ENCODE peak calls at places on chromosomes 16 and 17, in nine cellular contexts. I, V, J, R, N, Y, H, O and M are unnamed samples.

GRCh38 chr16:74076568-74076967 is 220.0 kb upstream of the PSMD7 start:
- DNase-seq in I (no peak), V (no peak), J (no peak), R (no peak), N (no peak), Y (no peak), H (no peak), O (no peak), M (no peak)

GRCh38 chr17:17563530-17563929 is 28.0 kb downstream of the PEMT start:
- DNase-seq in I (no peak), V (no peak), J (no peak), R (no peak), N (no peak), Y (no peak), H (no peak), O (no peak), M (no peak)

GRCh38 chr16:83215417-83216001 is 588.7 kb downstream of the CDH13 start:
- DNase-seq in I (peak), V (peak), J (peak), R (no peak), N (peak), Y (no peak), H (no peak), O (peak), M (no peak)

GRCh38 chr16:27286446-27286845 is 17.9 kb upstream of the NSMCE1 start:
- DNase-seq in I (no peak), V (peak), J (no peak), R (no peak), N (no peak), Y (no peak), H (no peak), O (no peak), M (no peak)

GRCh38 chr17:75480281-75480680 is 23.8 kb downstream of the TMEM94 start:
- DNase-seq in I (no peak), V (no peak), J (no peak), R (no peak), N (no peak), Y (no peak), H (no peak), O (peak), M (no peak)

GRCh38 chr17:82648761-82649474 is 674 bp upstream of the WDR45B start:
- DNase-seq in I (peak), V (no peak), J (peak), R (peak), N (no peak), Y (no peak), H (no peak), O (peak), M (no peak)

GRCh38 chr17:42673885-42674754 is 2.7 kb downstream of the PLEKHH3 start:
- DNase-seq in I (no peak), V (peak), J (peak), R (no peak), N (no peak), Y (no peak), H (no peak), O (peak), M (no peak)

GRCh38 chr16:23597003-23597756 is 1.1 kb upstream of the NDUFAB1 start:
- DNase-seq in I (no peak), V (peak), J (peak), R (no peak), N (no peak), Y (no peak), H (no peak), O (peak), M (no peak)

GRCh38 chr16:81401035-81401950 is 43.3 kb upstream of the CMIP start:
- DNase-seq in I (no peak), V (peak), J (no peak), R (no peak), N (no peak), Y (peak), H (no peak), O (no peak), M (no peak)

GRCh38 chr16:74480150-74481029 is 59.1 kb upstream of the CLEC18B start:
- DNase-seq in I (no peak), V (peak), J (no peak), R (no peak), N (no peak), Y (no peak), H (no peak), O (no peak), M (no peak)